ENCODE peak calls at places on chromosomes 11 and 22, in ten cellular contexts. Z is AG08395, E is EH, W is GM13977, G is HFFc6, J is germinal center, K is PC-3, R is tibial artery, I is RCC 7860, P is uterus. B is an unnamed sample.

GRCh38 chr22:41919357-41920224 is 4.7 kb upstream of the SHISA8 start:
- DNase-seq in K (no peak), P (no peak), E (peak), G (no peak), R (no peak), J (peak), W (peak), Z (peak), I (no peak), B (peak)

GRCh38 chr11:128484172-128484571 is 103.2 kb downstream of the ETS1 start:
- DNase-seq in P (no peak), W (no peak), J (no peak), E (no peak), K (peak), R (no peak), G (no peak), Z (no peak), I (no peak), B (no peak)

GRCh38 chr22:48268771-48269552 is 1506.5 kb downstream of the TBC1D22A start:
- DNase-seq in E (no peak), Z (no peak), G (no peak), I (no peak), R (no peak), P (no peak), K (no peak), J (no peak), W (no peak), B (no peak)

GRCh38 chr11:77407613-77408012 is 66.3 kb downstream of the PAK1 start:
- DNase-seq in Z (peak), K (peak), R (no peak), J (no peak), E (peak), W (no peak), P (peak), G (peak), I (peak), B (peak)

GRCh38 chr11:64357904-64358535 is 942 bp upstream of the RPS6KA4 start:
- DNase-seq in E (peak), R (no peak), K (peak), G (no peak), Z (no peak), W (no peak), J (no peak), P (no peak), I (peak), B (peak)

GRCh38 chr22:22666307-22667091 is 22.1 kb downstream of the GGTLC2 start:
- DNase-seq in W (no peak), R (no peak), Z (no peak), J (peak), E (peak), I (no peak), K (peak), P (no peak), G (peak), B (no peak)

GRCh38 chr11:115670538-115671200 is 166.5 kb upstream of the CADM1 start:
- DNase-seq in W (no peak), Z (no peak), K (no peak), R (no peak), G (no peak), P (no peak), I (no peak), E (no peak), J (no peak), B (no peak)

GRCh38 chr11:133403900-133404299 is 128.4 kb downstream of the OPCML start:
- DNase-seq in J (no peak), P (no peak), K (no peak), E (no peak), R (no peak), I (no peak), G (no peak), W (no peak), Z (no peak), B (no peak)

B was measured in hepatic stellate cell.